ENCODE peak calls at places on chromosome 15, in seven cellular contexts. One of them, this sample, is unnamed.

GRCh38 chr15:67832031-67832551 is 6.8 kb downstream of the SKOR1 start:
- DNase-seq in upper lobe of right lung: peak; percentile 43
- DNase-seq in mucosa of descending colon: no peak
- DNase-seq in iPS DF 6.9: no peak
- DNase-seq in CD8-positive, alpha-beta memory T cell: no peak
- DNase-seq in psoas muscle: peak; percentile 29
- DNase-seq in stomach: no peak
- DNase-seq in this sample: no peak

GRCh38 chr15:57570994-57571393 is 20.7 kb upstream of the MYZAP start:
- DNase-seq in psoas muscle: no peak
- DNase-seq in stomach: no peak
- DNase-seq in iPS DF 6.9: no peak
- DNase-seq in mucosa of descending colon: no peak
- DNase-seq in CD8-positive, alpha-beta memory T cell: no peak
- DNase-seq in upper lobe of right lung: no peak
- DNase-seq in this sample: no peak

GRCh38 chr15:78034495-78035191 is 42.9 kb downstream of the TBC1D2B start:
- DNase-seq in psoas muscle: peak; percentile 57
- DNase-seq in CD8-positive, alpha-beta memory T cell: peak; percentile 71
- DNase-seq in upper lobe of right lung: peak; percentile 77
- DNase-seq in mucosa of descending colon: peak; percentile 85
- DNase-seq in stomach: peak; percentile 66
- DNase-seq in iPS DF 6.9: no peak
- DNase-seq in this sample: peak; percentile 85

GRCh38 chr15:70416851-70417250 is 319.1 kb upstream of the TLE3 start:
- DNase-seq in psoas muscle: no peak
- DNase-seq in iPS DF 6.9: no peak
- DNase-seq in stomach: no peak
- DNase-seq in mucosa of descending colon: no peak
- DNase-seq in CD8-positive, alpha-beta memory T cell: no peak
- DNase-seq in upper lobe of right lung: no peak
- DNase-seq in this sample: no peak

GRCh38 chr15:48888836-48889235 is 10.9 kb downstream of the EID1 start:
- DNase-seq in psoas muscle: no peak
- DNase-seq in mucosa of descending colon: no peak
- DNase-seq in upper lobe of right lung: no peak
- DNase-seq in iPS DF 6.9: no peak
- DNase-seq in CD8-positive, alpha-beta memory T cell: no peak
- DNase-seq in stomach: no peak
- DNase-seq in this sample: no peak

GRCh38 chr15:75694241-75695182 is 18.1 kb downstream of the CSPG4 start:
- DNase-seq in upper lobe of right lung: no peak
- DNase-seq in iPS DF 6.9: no peak
- DNase-seq in psoas muscle: peak; percentile 91
- DNase-seq in stomach: peak; percentile 67
- DNase-seq in mucosa of descending colon: peak; percentile 80
- DNase-seq in CD8-positive, alpha-beta memory T cell: no peak
- DNase-seq in this sample: peak; percentile 87

GRCh38 chr15:101244039-101244781 is 7.6 kb downstream of the CHSY1 start:
- DNase-seq in CD8-positive, alpha-beta memory T cell: no peak
- DNase-seq in stomach: no peak
- DNase-seq in psoas muscle: no peak
- DNase-seq in mucosa of descending colon: no peak
- DNase-seq in iPS DF 6.9: no peak
- DNase-seq in upper lobe of right lung: no peak
- DNase-seq in this sample: no peak

GRCh38 chr15:39682366-39682765 is 100.3 kb downstream of the FSIP1 start:
- DNase-seq in mucosa of descending colon: no peak
- DNase-seq in upper lobe of right lung: no peak
- DNase-seq in stomach: no peak
- DNase-seq in psoas muscle: no peak
- DNase-seq in CD8-positive, alpha-beta memory T cell: no peak
- DNase-seq in iPS DF 6.9: no peak
- DNase-seq in this sample: no peak

GRCh38 chr15:77327168-77327567 is 92.7 kb downstream of the PEAK1 start:
- DNase-seq in iPS DF 6.9: no peak
- DNase-seq in CD8-positive, alpha-beta memory T cell: no peak
- DNase-seq in psoas muscle: no peak
- DNase-seq in upper lobe of right lung: no peak
- DNase-seq in stomach: no peak
- DNase-seq in mucosa of descending colon: no peak
- DNase-seq in this sample: no peak

GRCh38 chr15:60086676-60087446 is 82.8 kb downstream of the FOXB1 start:
- DNase-seq in psoas muscle: no peak
- DNase-seq in mucosa of descending colon: no peak
- DNase-seq in iPS DF 6.9: no peak
- DNase-seq in CD8-positive, alpha-beta memory T cell: no peak
- DNase-seq in upper lobe of right lung: no peak
- DNase-seq in stomach: no peak
- DNase-seq in this sample: no peak

GRCh38 chr15:90981681-90982080 is 12.7 kb downstream of the PRC1 start:
- DNase-seq in psoas muscle: no peak
- DNase-seq in CD8-positive, alpha-beta memory T cell: no peak
- DNase-seq in mucosa of descending colon: no peak
- DNase-seq in upper lobe of right lung: no peak
- DNase-seq in iPS DF 6.9: no peak
- DNase-seq in stomach: no peak
- DNase-seq in this sample: no peak

GRCh38 chr15:28987337-28987736 is 101.6 kb downstream of the APBA2 start:
- DNase-seq in upper lobe of right lung: no peak
- DNase-seq in mucosa of descending colon: no peak
- DNase-seq in stomach: no peak
- DNase-seq in psoas muscle: no peak
- DNase-seq in iPS DF 6.9: no peak
- DNase-seq in CD8-positive, alpha-beta memory T cell: no peak
- DNase-seq in this sample: no peak

GRCh38 chr15:101089579-101090459 is 162.0 kb downstream of the CHSY1 start:
- DNase-seq in psoas muscle: no peak
- DNase-seq in CD8-positive, alpha-beta memory T cell: no peak
- DNase-seq in stomach: no peak
- DNase-seq in iPS DF 6.9: no peak
- DNase-seq in mucosa of descending colon: no peak
- DNase-seq in upper lobe of right lung: no peak
- DNase-seq in this sample: no peak

GRCh38 chr15:74988007-74988800 is 7.2 kb upstream of the SCAMP5 start:
- DNase-seq in mucosa of descending colon: no peak
- DNase-seq in psoas muscle: no peak
- DNase-seq in upper lobe of right lung: no peak
- DNase-seq in CD8-positive, alpha-beta memory T cell: no peak
- DNase-seq in iPS DF 6.9: peak; percentile 18
- DNase-seq in stomach: peak; percentile 49
- DNase-seq in this sample: no peak

GRCh38 chr15:34160735-34161134 is 49.2 kb downstream of the KATNBL1 start:
- DNase-seq in upper lobe of right lung: no peak
- DNase-seq in CD8-positive, alpha-beta memory T cell: no peak
- DNase-seq in stomach: no peak
- DNase-seq in psoas muscle: no peak
- DNase-seq in iPS DF 6.9: no peak
- DNase-seq in mucosa of descending colon: no peak
- DNase-seq in this sample: no peak

GRCh38 chr15:59615661-59616060 is 4.1 kb downstream of the GCNT3 start:
- DNase-seq in psoas muscle: no peak
- DNase-seq in stomach: no peak
- DNase-seq in mucosa of descending colon: no peak
- DNase-seq in upper lobe of right lung: no peak
- DNase-seq in iPS DF 6.9: no peak
- DNase-seq in CD8-positive, alpha-beta memory T cell: no peak
- DNase-seq in this sample: no peak

GRCh38 chr15:68578960-68579935 is at the start of gene CORO2B:
- DNase-seq in upper lobe of right lung: peak; percentile 68
- DNase-seq in iPS DF 6.9: no peak
- DNase-seq in stomach: no peak
- DNase-seq in psoas muscle: peak; percentile 76
- DNase-seq in CD8-positive, alpha-beta memory T cell: no peak
- DNase-seq in mucosa of descending colon: peak; percentile 51
- DNase-seq in this sample: peak; percentile 30

GRCh38 chr15:45134046-45134445 is 4.3 kb downstream of the DUOX1 start:
- DNase-seq in upper lobe of right lung: peak; percentile 58
- DNase-seq in mucosa of descending colon: no peak
- DNase-seq in stomach: no peak
- DNase-seq in psoas muscle: no peak
- DNase-seq in CD8-positive, alpha-beta memory T cell: no peak
- DNase-seq in iPS DF 6.9: no peak
- DNase-seq in this sample: no peak

GRCh38 chr15:45136378-45136764 is 6.6 kb downstream of the DUOX1 start:
- DNase-seq in mucosa of descending colon: no peak
- DNase-seq in psoas muscle: no peak
- DNase-seq in CD8-positive, alpha-beta memory T cell: no peak
- DNase-seq in upper lobe of right lung: peak; percentile 45
- DNase-seq in iPS DF 6.9: no peak
- DNase-seq in stomach: no peak
- DNase-seq in this sample: no peak

GRCh38 chr15:45132844-45133560 is 3.2 kb downstream of the DUOX1 start:
- DNase-seq in upper lobe of right lung: no peak
- DNase-seq in mucosa of descending colon: no peak
- DNase-seq in iPS DF 6.9: no peak
- DNase-seq in CD8-positive, alpha-beta memory T cell: no peak
- DNase-seq in stomach: no peak
- DNase-seq in psoas muscle: no peak
- DNase-seq in this sample: no peak

GRCh38 chr15:45133561-45133920 is 3.7 kb downstream of the DUOX1 start:
- DNase-seq in psoas muscle: no peak
- DNase-seq in mucosa of descending colon: no peak
- DNase-seq in iPS DF 6.9: no peak
- DNase-seq in upper lobe of right lung: peak; percentile 70
- DNase-seq in CD8-positive, alpha-beta memory T cell: no peak
- DNase-seq in stomach: no peak
- DNase-seq in this sample: peak; percentile 71

DNA sequence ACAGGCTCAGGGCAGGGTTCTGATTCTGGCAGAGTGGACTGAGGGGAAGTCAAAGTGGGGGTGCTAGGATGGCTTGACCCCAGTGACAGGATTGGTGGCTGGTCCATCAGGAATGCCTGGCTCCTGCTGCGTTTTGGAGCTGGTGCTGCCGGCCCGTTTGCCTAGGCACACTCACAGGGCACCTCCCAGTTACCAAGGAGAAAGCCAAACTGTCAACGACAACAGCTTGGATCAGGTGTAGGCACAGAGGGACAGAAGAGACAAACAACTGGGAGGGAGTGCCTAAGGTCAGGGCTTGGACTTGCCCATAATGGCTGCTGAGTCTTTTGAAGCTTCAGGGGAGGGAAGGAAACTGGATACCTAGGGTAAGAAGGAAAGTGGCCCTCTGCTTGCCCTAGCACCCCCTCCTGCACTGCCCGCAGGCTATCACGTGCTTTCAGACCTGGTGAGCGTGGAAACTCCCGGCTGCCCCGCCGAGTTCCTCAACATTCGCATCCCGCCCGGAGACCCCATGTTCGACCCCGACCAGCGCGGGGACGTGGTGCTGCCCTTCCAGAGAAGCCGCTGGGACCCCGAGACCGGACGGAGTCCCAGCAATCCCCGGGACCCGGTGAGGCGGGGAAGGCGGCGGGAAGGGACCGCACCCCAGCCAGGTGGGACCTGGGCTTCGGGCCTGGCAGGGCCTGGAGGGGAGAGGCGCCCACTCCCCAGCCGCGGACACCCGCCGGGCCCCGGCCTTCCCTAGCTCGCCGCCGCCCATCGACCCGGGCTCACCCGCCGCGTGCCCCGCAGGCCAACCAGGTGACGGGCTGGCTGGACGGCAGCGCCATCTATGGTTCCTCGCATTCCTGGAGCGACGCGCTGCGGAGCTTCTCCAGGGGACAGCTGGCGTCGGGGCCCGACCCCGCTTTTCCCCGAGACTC is 5.1 kb downstream of the DUOX1 start:
- DNase-seq in CD8-positive, alpha-beta memory T cell: no peak
- DNase-seq in psoas muscle: no peak
- DNase-seq in iPS DF 6.9: no peak
- DNase-seq in stomach: peak; percentile 57
- DNase-seq in mucosa of descending colon: no peak
- DNase-seq in upper lobe of right lung: peak; percentile 71
- DNase-seq in this sample: peak; percentile 86
- H3K4me3 ChIP-seq in CD8-positive, alpha-beta memory T cell: no peak overlapping the region
- H3K4me3 ChIP-seq in psoas muscle: peak overlapping the region; percentile 43
- H3K4me3 ChIP-seq in iPS DF 6.9: peak overlapping the region; percentile 7
- H3K4me3 ChIP-seq in stomach: peak overlapping the region; percentile 26
- H3K4me3 ChIP-seq in mucosa of descending colon: no peak overlapping the region
- H3K4me3 ChIP-seq in upper lobe of right lung: peak overlapping the region; percentile 14
- H3K4me3 ChIP-seq in this sample: no peak overlapping the region

GRCh38 chr15:27070816-27071215 is 99.8 kb downstream of the GABRG3 start:
- DNase-seq in upper lobe of right lung: no peak
- DNase-seq in mucosa of descending colon: no peak
- DNase-seq in stomach: no peak
- DNase-seq in iPS DF 6.9: no peak
- DNase-seq in CD8-positive, alpha-beta memory T cell: no peak
- DNase-seq in psoas muscle: no peak
- DNase-seq in this sample: no peak

GRCh38 chr15:27077790-27078189 is 106.8 kb downstream of the GABRG3 start:
- DNase-seq in upper lobe of right lung: no peak
- DNase-seq in iPS DF 6.9: no peak
- DNase-seq in psoas muscle: no peak
- DNase-seq in mucosa of descending colon: no peak
- DNase-seq in CD8-positive, alpha-beta memory T cell: no peak
- DNase-seq in stomach: no peak
- DNase-seq in this sample: no peak

GRCh38 chr15:27074179-27074578 is 103.2 kb downstream of the GABRG3 start:
- DNase-seq in CD8-positive, alpha-beta memory T cell: no peak
- DNase-seq in stomach: no peak
- DNase-seq in psoas muscle: no peak
- DNase-seq in iPS DF 6.9: no peak
- DNase-seq in mucosa of descending colon: no peak
- DNase-seq in upper lobe of right lung: no peak
- DNase-seq in this sample: no peak
- H3K9me3 ChIP-seq in CD8-positive, alpha-beta memory T cell: no peaks in the 10 kb centered on the region
- H3K9me3 ChIP-seq in stomach: no peaks in the 10 kb centered on the region
- H3K9me3 ChIP-seq in psoas muscle: no peaks in the 10 kb centered on the region
- H3K9me3 ChIP-seq in iPS DF 6.9: no peaks in the 10 kb centered on the region
- H3K9me3 ChIP-seq in mucosa of descending colon: peaks cover 76% of the 10 kb centered on the region
- H3K9me3 ChIP-seq in upper lobe of right lung: peaks cover under 1% of the 10 kb centered on the region
- H3K9me3 ChIP-seq in this sample: no peaks in the 10 kb centered on the region

DNA sequence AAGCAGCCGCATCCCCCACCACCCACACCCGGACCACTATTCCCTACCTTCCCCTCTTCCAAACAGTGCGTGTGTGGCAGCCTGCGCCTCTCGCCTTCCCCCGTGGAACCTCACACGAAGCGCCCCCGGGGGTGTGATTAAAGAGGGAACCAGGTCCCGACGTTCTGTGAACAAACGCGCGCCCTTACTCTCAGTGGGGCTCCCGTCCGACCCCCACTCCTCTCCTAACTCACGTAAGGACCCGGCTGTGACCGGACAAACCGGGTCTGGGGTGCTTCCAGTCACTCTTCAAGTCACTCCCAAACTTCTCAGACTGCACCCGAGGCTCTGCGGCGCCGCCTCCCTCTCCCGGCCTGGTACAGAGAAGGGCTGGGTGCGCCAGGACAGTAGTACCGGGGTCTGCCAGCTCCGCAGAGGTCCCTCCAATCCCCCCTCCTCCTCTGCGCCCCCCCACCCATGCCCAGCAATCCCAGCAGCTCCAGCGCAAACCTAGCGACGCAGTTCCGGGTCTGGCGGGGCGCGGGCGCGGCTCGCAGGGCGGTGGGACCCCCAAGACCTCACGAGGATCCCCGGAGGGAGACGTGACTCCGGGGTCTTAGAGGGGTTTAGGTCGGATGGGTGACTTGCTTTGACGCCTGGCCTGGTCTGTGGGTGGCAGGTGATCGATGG is 574 bp downstream of the DUOXA1 start:
- DNase-seq in CD8-positive, alpha-beta memory T cell: no peak
- DNase-seq in upper lobe of right lung: peak; percentile 80
- DNase-seq in stomach: no peak
- DNase-seq in mucosa of descending colon: no peak
- DNase-seq in psoas muscle: no peak
- DNase-seq in iPS DF 6.9: no peak
- DNase-seq in this sample: peak; percentile 83
- H3K4me3 ChIP-seq in CD8-positive, alpha-beta memory T cell: no peak overlapping the region
- H3K4me3 ChIP-seq in upper lobe of right lung: peak overlapping the region; percentile 56
- H3K4me3 ChIP-seq in stomach: peak overlapping the region; percentile 45
- H3K4me3 ChIP-seq in mucosa of descending colon: no peak overlapping the region
- H3K4me3 ChIP-seq in psoas muscle: peak overlapping the region; percentile 48
- H3K4me3 ChIP-seq in iPS DF 6.9: peak overlapping the region; percentile 53
- H3K4me3 ChIP-seq in this sample: peak overlapping the region; percentile 58

GRCh38 chr15:25066708-25067107 is 111.9 kb downstream of the SNRPN start:
- DNase-seq in upper lobe of right lung: peak; percentile 12
- DNase-seq in CD8-positive, alpha-beta memory T cell: no peak
- DNase-seq in iPS DF 6.9: no peak
- DNase-seq in mucosa of descending colon: no peak
- DNase-seq in stomach: no peak
- DNase-seq in psoas muscle: no peak
- DNase-seq in this sample: no peak
- H3K9me3 ChIP-seq in upper lobe of right lung: peaks cover 100% of the 10 kb centered on the region
- H3K9me3 ChIP-seq in CD8-positive, alpha-beta memory T cell: peaks cover 100% of the 10 kb centered on the region
- H3K9me3 ChIP-seq in iPS DF 6.9: peaks cover 24% of the 10 kb centered on the region
- H3K9me3 ChIP-seq in mucosa of descending colon: peaks cover 100% of the 10 kb centered on the region
- H3K9me3 ChIP-seq in stomach: peaks cover 99% of the 10 kb centered on the region
- H3K9me3 ChIP-seq in psoas muscle: peaks cover 98% of the 10 kb centered on the region
- H3K9me3 ChIP-seq in this sample: peaks cover 100% of the 10 kb centered on the region

This sample was measured in upper lobe of left lung.